ENCODE peak calls at places on chromosomes 11 and 22, in six cellular contexts. W, P, U, X, F and Q are unnamed samples.
A peak's percentile ranks its signal among the peaks of the same experiment; 100 is the strongest.

GRCh38 chr11:70926543-70926942 is 325.8 kb downstream of the SHANK2 start:
- DNase-seq in W (no peak), P (no peak), U (no peak), X (no peak), F (no peak), Q (no peak)

GRCh38 chr11:114197799-114198500 is 98.2 kb upstream of the NNMT start:
- DNase-seq in W (no peak), P (peak; percentile 93), U (peak; percentile 100), X (no peak), F (peak; percentile 3), Q (peak; percentile 52)

GRCh38 chr11:78567209-78567608 is 7.5 kb downstream of the NARS2 start:
- DNase-seq in W (no peak), P (no peak), U (peak; percentile 38), X (no peak), F (no peak), Q (no peak)

GRCh38 chr11:123264431-123264780 is 69.4 kb upstream of the CLMP start:
- DNase-seq in W (no peak), P (no peak), U (no peak), X (no peak), F (no peak), Q (no peak)

GRCh38 chr11:30635401-30635989 is 49.3 kb upstream of the MPPED2 start:
- DNase-seq in W (no peak), P (no peak), U (no peak), X (peak; percentile 63), F (no peak), Q (no peak)

GRCh38 chr11:23769214-23769613 is 727.6 kb upstream of the LUZP2 start:
- DNase-seq in W (no peak), P (no peak), U (peak; percentile 6), X (no peak), F (no peak), Q (no peak)

GRCh38 chr11:92867913-92868619 is 101.4 kb upstream of the MTNR1B start:
- DNase-seq in W (no peak), P (no peak), U (no peak), X (no peak), F (no peak), Q (no peak)

GRCh38 chr11:34354782-34355181 is 3.0 kb downstream of the ABTB2 start:
- DNase-seq in W (no peak), P (no peak), U (peak; percentile 58), X (no peak), F (no peak), Q (no peak)

GRCh38 chr11:2300290-2300935 is 1.3 kb downstream of the C11orf21 start:
- DNase-seq in W (no peak), P (peak; percentile 81), U (no peak), X (no peak), F (no peak), Q (no peak)

GRCh38 chr11:120017582-120017981 is 120.3 kb downstream of the TRIM29 start:
- DNase-seq in W (no peak), P (no peak), U (no peak), X (peak; percentile 65), F (no peak), Q (no peak)

GRCh38 chr11:45985212-45985611 is 62.8 kb downstream of the LARGE2 start:
- DNase-seq in W (no peak), P (no peak), U (no peak), X (no peak), F (no peak), Q (no peak)

GRCh38 chr11:132078230-132078629 is 707.8 kb downstream of the NTM start:
- DNase-seq in W (no peak), P (no peak), U (no peak), X (no peak), F (no peak), Q (no peak)

GRCh38 chr11:128206476-128206875 is 380.9 kb downstream of the ETS1 start:
- DNase-seq in W (no peak), P (no peak), U (no peak), X (no peak), F (no peak), Q (no peak)

GRCh38 chr22:17013396-17014100 is 5.5 kb upstream of the GAB4 start:
- DNase-seq in W (no peak), P (no peak), U (no peak), X (no peak), F (no peak), Q (no peak)

GRCh38 chr11:106468091-106468490 is 390.6 kb downstream of the AASDHPPT start:
- DNase-seq in W (no peak), P (no peak), U (peak; percentile 66), X (no peak), F (no peak), Q (no peak)

GRCh38 chr11:12822623-12823022 is 148.4 kb downstream of the TEAD1 start:
- DNase-seq in W (no peak), P (no peak), U (no peak), X (peak; percentile 56), F (no peak), Q (no peak)

GRCh38 chr22:42683599-42684283 is 34.5 kb upstream of the CYB5R3 start:
- DNase-seq in W (no peak), P (peak; percentile 93), U (peak; percentile 66), X (peak; percentile 65), F (no peak), Q (no peak)

GRCh38 chr11:135002236-135002635 is 590.2 kb upstream of the B3GAT1 start:
- DNase-seq in W (no peak), P (no peak), U (no peak), X (no peak), F (no peak), Q (no peak)

GRCh38 chr22:22684605-22685561 is 40.5 kb downstream of the GGTLC2 start:
- DNase-seq in W (no peak), P (no peak), U (peak; percentile 88), X (no peak), F (no peak), Q (no peak)

GRCh38 chr11:72543849-72544535 is 109.7 kb upstream of the CLPB start:
- DNase-seq in W (no peak), P (peak; percentile 20), U (no peak), X (peak; percentile 39), F (no peak), Q (no peak)

GRCh38 chr11:65454696-65455456 is 32.3 kb downstream of the NEAT1 start:
- DNase-seq in W (peak; percentile 99), P (peak; percentile 98), U (peak; percentile 89), X (peak; percentile 92), F (peak; percentile 56), Q (peak; percentile 72)
- TF ChIP-seq CTCF in W (peak; percentile 53), P (no peak), U (no peak), X (peak; percentile 26), F (peak; percentile 13), Q (no peak)

GRCh38 chr11:67195971-67196418 is 70.3 kb upstream of the GRK2 start:
- DNase-seq in W (no peak), P (no peak), U (peak; percentile 89), X (no peak), F (peak; percentile 89), Q (no peak)
- TF ChIP-seq CTCF in W (no peak), P (no peak), U (no peak), X (no peak), F (peak; percentile 25), Q (no peak)

GRCh38 chr11:7501894-7502293 is 11.9 kb upstream of the PPFIBP2 start:
- DNase-seq in W (no peak), P (no peak), U (no peak), X (no peak), F (no peak), Q (no peak)
- TF ChIP-seq CTCF in W (no peak), P (no peak), U (no peak), X (no peak), F (no peak), Q (no peak)

GRCh38 chr11:103659138-103659734 is 377.2 kb upstream of the DDI1 start:
- DNase-seq in W (no peak), P (no peak), U (peak; percentile 38), X (peak; percentile 48), F (no peak), Q (no peak)
- TF ChIP-seq CTCF in W (no peak), P (no peak), U (peak; percentile 39), X (peak; percentile 66), F (peak; percentile 37), Q (peak; percentile 32)

DNA sequence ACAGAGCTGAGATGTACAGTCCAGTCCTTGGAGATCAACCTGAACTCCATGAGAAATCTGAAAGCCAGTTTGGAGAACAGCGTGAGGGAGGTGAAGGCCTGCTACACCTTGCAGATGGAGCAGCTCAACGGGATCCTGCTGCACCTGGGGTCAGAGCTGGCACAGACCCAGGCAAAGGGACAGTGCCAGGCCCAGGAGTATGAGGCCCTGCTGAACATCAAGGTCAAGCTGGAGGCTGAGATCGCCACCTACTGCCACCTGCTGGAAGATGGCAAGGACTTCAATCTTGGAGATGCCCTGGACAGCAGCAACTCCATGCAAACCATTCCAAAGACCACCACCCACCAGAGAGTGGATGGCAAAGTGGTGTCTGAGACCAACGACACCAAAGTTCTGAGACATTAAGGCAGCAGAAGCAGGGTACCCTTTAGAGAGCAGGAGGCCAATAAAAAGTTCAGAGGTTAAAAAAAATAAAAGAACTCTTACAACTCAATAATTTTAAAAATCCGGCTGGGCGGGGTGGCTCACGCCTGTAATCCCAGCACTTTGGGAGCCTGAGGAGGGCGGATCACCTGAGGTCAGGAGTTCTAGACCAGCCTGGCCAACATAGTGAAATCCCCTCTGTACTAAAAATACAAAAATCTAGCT is 69.9 kb upstream of the RTL6 start:
- DNase-seq in W (no peak), P (peak; percentile 82), U (peak; percentile 57), X (no peak), F (no peak), Q (no peak)
- TF ChIP-seq CTCF in W (peak; percentile 73), P (no peak), U (peak; percentile 56), X (peak; percentile 53), F (peak; percentile 69), Q (peak; percentile 28)

GRCh38 chr11:125299821-125300220 is 135.3 kb downstream of the PKNOX2 start:
- DNase-seq in W (no peak), P (no peak), U (no peak), X (no peak), F (no peak), Q (no peak)

GRCh38 chr11:125301301-125301700 is 136.8 kb downstream of the PKNOX2 start:
- DNase-seq in W (no peak), P (no peak), U (no peak), X (no peak), F (no peak), Q (no peak)

GRCh38 chr11:125300791-125301218 is 136.3 kb downstream of the PKNOX2 start:
- DNase-seq in W (no peak), P (no peak), U (peak; percentile 57), X (peak; percentile 61), F (peak; percentile 27), Q (no peak)

GRCh38 chr11:125297346-125297910 is 132.9 kb downstream of the PKNOX2 start:
- DNase-seq in W (no peak), P (no peak), U (no peak), X (no peak), F (no peak), Q (no peak)

DNA sequence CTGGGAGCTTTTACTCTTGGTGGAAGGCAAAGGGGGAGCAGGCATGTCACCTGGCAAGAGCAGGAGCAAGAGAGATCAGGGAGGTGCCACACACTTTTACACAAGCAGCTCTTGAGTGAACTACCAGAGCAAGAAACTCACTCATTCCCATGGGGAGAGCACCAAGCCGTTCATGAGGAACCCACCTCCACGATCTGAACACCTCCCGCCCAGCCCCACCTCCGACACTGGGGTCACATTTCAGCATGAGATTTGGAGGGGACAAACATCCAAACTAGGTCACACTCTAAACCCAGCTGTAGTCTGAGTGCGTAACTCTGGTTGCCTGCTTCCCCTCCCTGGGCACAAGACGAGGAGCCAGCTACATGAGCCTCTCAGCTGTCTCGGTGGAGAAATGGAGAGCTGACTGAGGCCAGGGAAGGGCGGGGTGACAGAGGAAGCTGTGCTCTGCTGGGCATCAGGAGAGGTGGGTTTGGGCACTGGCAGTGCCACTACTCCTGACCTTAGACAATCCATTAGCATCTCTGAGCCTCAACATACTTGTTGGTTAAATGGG is 134.6 kb downstream of the PKNOX2 start:
- DNase-seq in W (no peak), P (no peak), U (no peak), X (no peak), F (no peak), Q (no peak)
- TF ChIP-seq CTCF in W (no peak), P (no peak), U (no peak), X (no peak), F (no peak), Q (no peak)